ENCODE peak calls at places on chromosomes 6 and 20, in seven cellular contexts. One of them, this sample, is unnamed.

GRCh38 chr6:126546771-126547170 is 206.9 kb downstream of the CENPW start:
- DNase-seq in astrocyte of the spinal cord: no peak
- DNase-seq in AG04450: no peak
- DNase-seq in activated B cell treated with CpG ODN at 0.5 μM for 24 hours: no peak
- DNase-seq in GM10248: no peak
- DNase-seq in RWPE1: peak; percentile 2
- DNase-seq in tibial artery: no peak
- DNase-seq in this sample: no peak

GRCh38 chr20:59648720-59649119 is 44.4 kb downstream of the PHACTR3 start:
- DNase-seq in activated B cell treated with CpG ODN at 0.5 μM for 24 hours: no peak
- DNase-seq in tibial artery: no peak
- DNase-seq in AG04450: no peak
- DNase-seq in astrocyte of the spinal cord: no peak
- DNase-seq in GM10248: no peak
- DNase-seq in RWPE1: no peak
- DNase-seq in this sample: no peak

GRCh38 chr6:41187924-41188886 is 12.7 kb downstream of the TREML2 start:
- DNase-seq in astrocyte of the spinal cord: no peak
- DNase-seq in GM10248: no peak
- DNase-seq in tibial artery: no peak
- DNase-seq in activated B cell treated with CpG ODN at 0.5 μM for 24 hours: no peak
- DNase-seq in RWPE1: no peak
- DNase-seq in AG04450: no peak
- DNase-seq in this sample: no peak

GRCh38 chr6:30885481-30885998 is 1.2 kb downstream of the DDR1 start:
- DNase-seq in RWPE1: peak; percentile 46
- DNase-seq in GM10248: peak; percentile 32
- DNase-seq in tibial artery: no peak
- DNase-seq in AG04450: no peak
- DNase-seq in astrocyte of the spinal cord: no peak
- DNase-seq in activated B cell treated with CpG ODN at 0.5 μM for 24 hours: no peak
- DNase-seq in this sample: no peak

GRCh38 chr6:25248100-25248499 is 31.1 kb upstream of the CARMIL1 start:
- DNase-seq in AG04450: peak; percentile 6
- DNase-seq in tibial artery: no peak
- DNase-seq in activated B cell treated with CpG ODN at 0.5 μM for 24 hours: no peak
- DNase-seq in GM10248: no peak
- DNase-seq in RWPE1: no peak
- DNase-seq in astrocyte of the spinal cord: peak; percentile 86
- DNase-seq in this sample: no peak

GRCh38 chr6:3500262-3501001 is 43.6 kb upstream of the SLC22A23 start:
- DNase-seq in AG04450: no peak
- DNase-seq in activated B cell treated with CpG ODN at 0.5 μM for 24 hours: no peak
- DNase-seq in RWPE1: peak; percentile 82
- DNase-seq in astrocyte of the spinal cord: peak; percentile 84
- DNase-seq in tibial artery: no peak
- DNase-seq in GM10248: no peak
- DNase-seq in this sample: no peak

GRCh38 chr6:128784266-128784665 is 98.7 kb upstream of the LAMA2 start:
- DNase-seq in AG04450: no peak
- DNase-seq in astrocyte of the spinal cord: no peak
- DNase-seq in RWPE1: no peak
- DNase-seq in GM10248: no peak
- DNase-seq in tibial artery: no peak
- DNase-seq in activated B cell treated with CpG ODN at 0.5 μM for 24 hours: no peak
- DNase-seq in this sample: no peak

GRCh38 chr20:48824830-48825550 is 2.8 kb downstream of the PREX1 start:
- DNase-seq in AG04450: no peak
- DNase-seq in GM10248: no peak
- DNase-seq in activated B cell treated with CpG ODN at 0.5 μM for 24 hours: no peak
- DNase-seq in astrocyte of the spinal cord: peak; percentile 11
- DNase-seq in tibial artery: no peak
- DNase-seq in RWPE1: no peak
- DNase-seq in this sample: no peak

GRCh38 chr20:24699321-24700165 is 230.1 kb downstream of the SYNDIG1 start:
- DNase-seq in astrocyte of the spinal cord: no peak
- DNase-seq in AG04450: no peak
- DNase-seq in tibial artery: no peak
- DNase-seq in RWPE1: no peak
- DNase-seq in activated B cell treated with CpG ODN at 0.5 μM for 24 hours: no peak
- DNase-seq in GM10248: no peak
- DNase-seq in this sample: no peak

GRCh38 chr20:50355593-50356521 is 154.3 kb upstream of the PTPN1 start:
- DNase-seq in activated B cell treated with CpG ODN at 0.5 μM for 24 hours: no peak
- DNase-seq in RWPE1: no peak
- DNase-seq in GM10248: no peak
- DNase-seq in AG04450: no peak
- DNase-seq in astrocyte of the spinal cord: no peak
- DNase-seq in tibial artery: no peak
- DNase-seq in this sample: no peak

GRCh38 chr6:43129434-43130194 is 41.5 kb upstream of the SRF start:
- DNase-seq in astrocyte of the spinal cord: no peak
- DNase-seq in GM10248: peak; percentile 46
- DNase-seq in activated B cell treated with CpG ODN at 0.5 μM for 24 hours: no peak
- DNase-seq in tibial artery: no peak
- DNase-seq in RWPE1: peak; percentile 58
- DNase-seq in AG04450: no peak
- DNase-seq in this sample: no peak

GRCh38 chr6:37244430-37245310 is 12.9 kb upstream of the TBC1D22B start:
- DNase-seq in activated B cell treated with CpG ODN at 0.5 μM for 24 hours: no peak
- DNase-seq in tibial artery: peak; percentile 91
- DNase-seq in astrocyte of the spinal cord: peak; percentile 100
- DNase-seq in RWPE1: peak; percentile 80
- DNase-seq in AG04450: peak; percentile 100
- DNase-seq in GM10248: no peak
- DNase-seq in this sample: no peak

GRCh38 chr6:149028767-149029405 is 282.1 kb downstream of the UST start:
- DNase-seq in GM10248: peak; percentile 59
- DNase-seq in tibial artery: peak; percentile 34
- DNase-seq in AG04450: peak; percentile 87
- DNase-seq in activated B cell treated with CpG ODN at 0.5 μM for 24 hours: no peak
- DNase-seq in astrocyte of the spinal cord: peak; percentile 95
- DNase-seq in RWPE1: peak; percentile 50
- DNase-seq in this sample: peak; percentile 34

DNA sequence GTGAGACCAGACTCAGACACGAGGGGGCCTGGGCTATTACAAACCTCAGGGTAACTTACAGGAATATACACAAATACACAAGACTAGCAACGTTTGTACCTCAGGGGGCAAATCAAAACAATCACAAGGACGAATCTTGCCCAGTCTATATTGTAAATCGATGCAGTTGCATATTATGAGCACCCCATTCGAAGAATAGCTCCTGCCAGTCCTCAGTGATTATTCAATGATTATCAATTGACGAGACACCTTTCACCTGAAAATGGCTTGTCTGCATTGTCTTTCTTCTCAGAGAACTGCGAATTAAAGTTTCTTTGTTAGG is 24.6 kb upstream of the MAP3K7 start:
- DNase-seq in RWPE1: no peak
- DNase-seq in astrocyte of the spinal cord: no peak
- DNase-seq in GM10248: no peak
- DNase-seq in AG04450: no peak
- DNase-seq in tibial artery: no peak
- DNase-seq in activated B cell treated with CpG ODN at 0.5 μM for 24 hours: no peak
- DNase-seq in this sample: no peak
- TF ChIP-seq CTCF in RWPE1: no peak
- TF ChIP-seq CTCF in astrocyte of the spinal cord: no peak
- TF ChIP-seq CTCF in GM10248: no peak
- TF ChIP-seq CTCF in AG04450: no peak
- TF ChIP-seq CTCF in tibial artery: no peak
- TF ChIP-seq CTCF in activated B cell treated with CpG ODN at 0.5 μM for 24 hours: no peak
- TF ChIP-seq CTCF in this sample: no peak

GRCh38 chr6:147382945-147383554 is 125.4 kb upstream of the SAMD5 start:
- DNase-seq in RWPE1: peak; percentile 35
- DNase-seq in astrocyte of the spinal cord: peak; percentile 49
- DNase-seq in activated B cell treated with CpG ODN at 0.5 μM for 24 hours: no peak
- DNase-seq in AG04450: no peak
- DNase-seq in tibial artery: no peak
- DNase-seq in GM10248: no peak
- DNase-seq in this sample: no peak
- TF ChIP-seq CTCF in RWPE1: peak; percentile 56
- TF ChIP-seq CTCF in astrocyte of the spinal cord: peak; percentile 61
- TF ChIP-seq CTCF in activated B cell treated with CpG ODN at 0.5 μM for 24 hours: no peak
- TF ChIP-seq CTCF in AG04450: peak; percentile 56
- TF ChIP-seq CTCF in tibial artery: peak; percentile 28
- TF ChIP-seq CTCF in GM10248: no peak
- TF ChIP-seq CTCF in this sample: peak; percentile 49

GRCh38 chr6:130457605-130458004 is 91.8 kb downstream of the TMEM200A start:
- DNase-seq in GM10248: no peak
- DNase-seq in RWPE1: no peak
- DNase-seq in tibial artery: no peak
- DNase-seq in activated B cell treated with CpG ODN at 0.5 μM for 24 hours: no peak
- DNase-seq in astrocyte of the spinal cord: no peak
- DNase-seq in AG04450: no peak
- DNase-seq in this sample: no peak
- TF ChIP-seq CTCF in GM10248: no peak
- TF ChIP-seq CTCF in RWPE1: no peak
- TF ChIP-seq CTCF in tibial artery: no peak
- TF ChIP-seq CTCF in activated B cell treated with CpG ODN at 0.5 μM for 24 hours: no peak
- TF ChIP-seq CTCF in astrocyte of the spinal cord: peak; percentile 15
- TF ChIP-seq CTCF in AG04450: peak; percentile 33
- TF ChIP-seq CTCF in this sample: no peak

GRCh38 chr6:153790881-153791473 is 248.1 kb upstream of the OPRM1 start:
- DNase-seq in activated B cell treated with CpG ODN at 0.5 μM for 24 hours: no peak
- DNase-seq in AG04450: no peak
- DNase-seq in RWPE1: no peak
- DNase-seq in astrocyte of the spinal cord: peak; percentile 58
- DNase-seq in tibial artery: peak; percentile 44
- DNase-seq in GM10248: no peak
- DNase-seq in this sample: no peak
- TF ChIP-seq CTCF in activated B cell treated with CpG ODN at 0.5 μM for 24 hours: no peak
- TF ChIP-seq CTCF in AG04450: no peak
- TF ChIP-seq CTCF in RWPE1: no peak
- TF ChIP-seq CTCF in astrocyte of the spinal cord: no peak
- TF ChIP-seq CTCF in tibial artery: no peak
- TF ChIP-seq CTCF in GM10248: no peak
- TF ChIP-seq CTCF in this sample: no peak

GRCh38 chr6:73675466-73676098 is 20.4 kb upstream of the CD109 start:
- DNase-seq in astrocyte of the spinal cord: peak; percentile 78
- DNase-seq in RWPE1: peak; percentile 63
- DNase-seq in tibial artery: peak; percentile 83
- DNase-seq in activated B cell treated with CpG ODN at 0.5 μM for 24 hours: peak; percentile 20
- DNase-seq in AG04450: peak; percentile 61
- DNase-seq in GM10248: peak; percentile 71
- DNase-seq in this sample: peak; percentile 43
- TF ChIP-seq CTCF in astrocyte of the spinal cord: peak; percentile 86
- TF ChIP-seq CTCF in RWPE1: peak; percentile 89
- TF ChIP-seq CTCF in tibial artery: peak; percentile 88
- TF ChIP-seq CTCF in activated B cell treated with CpG ODN at 0.5 μM for 24 hours: peak; percentile 83
- TF ChIP-seq CTCF in AG04450: peak; percentile 93
- TF ChIP-seq CTCF in GM10248: peak; percentile 87
- TF ChIP-seq CTCF in this sample: peak; percentile 85

GRCh38 chr20:6178537-6178936 is 55.7 kb upstream of the FERMT1 start:
- DNase-seq in RWPE1: peak; percentile 20
- DNase-seq in activated B cell treated with CpG ODN at 0.5 μM for 24 hours: no peak
- DNase-seq in tibial artery: no peak
- DNase-seq in astrocyte of the spinal cord: peak; percentile 62
- DNase-seq in AG04450: peak; percentile 3
- DNase-seq in GM10248: no peak
- DNase-seq in this sample: no peak
- TF ChIP-seq CTCF in RWPE1: peak; percentile 72
- TF ChIP-seq CTCF in activated B cell treated with CpG ODN at 0.5 μM for 24 hours: no peak
- TF ChIP-seq CTCF in tibial artery: peak; percentile 39
- TF ChIP-seq CTCF in astrocyte of the spinal cord: peak; percentile 60
- TF ChIP-seq CTCF in AG04450: peak; percentile 56
- TF ChIP-seq CTCF in GM10248: peak; percentile 27
- TF ChIP-seq CTCF in this sample: no peak

GRCh38 chr20:51425347-51426106 is 117.0 kb downstream of the NFATC2 start:
- DNase-seq in astrocyte of the spinal cord: no peak
- DNase-seq in GM10248: no peak
- DNase-seq in RWPE1: no peak
- DNase-seq in tibial artery: no peak
- DNase-seq in activated B cell treated with CpG ODN at 0.5 μM for 24 hours: no peak
- DNase-seq in AG04450: no peak
- DNase-seq in this sample: no peak
- TF ChIP-seq CTCF in astrocyte of the spinal cord: no peak
- TF ChIP-seq CTCF in GM10248: peak; percentile 1
- TF ChIP-seq CTCF in RWPE1: no peak
- TF ChIP-seq CTCF in tibial artery: no peak
- TF ChIP-seq CTCF in activated B cell treated with CpG ODN at 0.5 μM for 24 hours: no peak
- TF ChIP-seq CTCF in AG04450: no peak
- TF ChIP-seq CTCF in this sample: no peak

GRCh38 chr6:4806308-4807190 is 30.3 kb downstream of the CDYL start:
- DNase-seq in activated B cell treated with CpG ODN at 0.5 μM for 24 hours: no peak
- DNase-seq in astrocyte of the spinal cord: no peak
- DNase-seq in RWPE1: no peak
- DNase-seq in GM10248: no peak
- DNase-seq in AG04450: no peak
- DNase-seq in tibial artery: no peak
- DNase-seq in this sample: no peak
- TF ChIP-seq CTCF in activated B cell treated with CpG ODN at 0.5 μM for 24 hours: no peak
- TF ChIP-seq CTCF in astrocyte of the spinal cord: no peak
- TF ChIP-seq CTCF in RWPE1: no peak
- TF ChIP-seq CTCF in GM10248: no peak
- TF ChIP-seq CTCF in AG04450: no peak
- TF ChIP-seq CTCF in tibial artery: no peak
- TF ChIP-seq CTCF in this sample: no peak